ENCODE peak calls at places on chromosomes 1 and 21, in four cellular contexts. R, X, G and T are unnamed samples.

GRCh38 chr21:20270365-20271055 is 727.7 kb upstream of the NCAM2 start:
- DNase-seq in R (no peak), X (no peak), G (no peak), T (no peak)

GRCh38 chr1:117821782-117822447 is 107.5 kb downstream of the GDAP2 start:
- DNase-seq in R (peak), X (peak), G (peak), T (no peak)

GRCh38 chr1:211925016-211925415 is 94.5 kb upstream of the LPGAT1 start:
- DNase-seq in R (no peak), X (no peak), G (no peak), T (no peak)

GRCh38 chr21:30104246-30104645 is 62.4 kb downstream of the CLDN17 start:
- DNase-seq in R (no peak), X (no peak), G (no peak), T (no peak)

GRCh38 chr1:145777357-145778145 is 46.3 kb downstream of the RNF115 start:
- DNase-seq in R (no peak), X (no peak), G (peak), T (no peak)

GRCh38 chr1:193104496-193104905 is 713 bp downstream of the GLRX2 start:
- DNase-seq in R (peak), X (no peak), G (no peak), T (no peak)

GRCh38 chr1:31593136-31593665 is 16.9 kb downstream of the TINAGL1 start:
- DNase-seq in R (no peak), X (no peak), G (no peak), T (no peak)

GRCh38 chr1:15849775-15850449 is 2.4 kb downstream of the SPEN start:
- DNase-seq in R (peak), X (no peak), G (peak), T (no peak)

GRCh38 chr1:181119076-181119989 is 30.8 kb downstream of the IER5 start:
- DNase-seq in R (peak), X (no peak), G (no peak), T (no peak)

GRCh38 chr1:51734899-51735745 is 118.2 kb downstream of the OSBPL9 start:
- DNase-seq in R (no peak), X (no peak), G (peak), T (no peak)

GRCh38 chr1:17831619-17832018 is 76.5 kb downstream of the ACTL8 start:
- DNase-seq in R (no peak), X (no peak), G (peak), T (no peak)

GRCh38 chr1:185368313-185368712 is 51.3 kb upstream of the IVNS1ABP start:
- DNase-seq in R (no peak), X (no peak), G (no peak), T (no peak)

GRCh38 chr1:205507896-205508714 is 3.6 kb downstream of the CDK18 start:
- DNase-seq in R (no peak), X (no peak), G (no peak), T (no peak)

GRCh38 chr1:7584643-7585042 is 186.5 kb upstream of the VAMP3 start:
- DNase-seq in R (no peak), X (no peak), G (no peak), T (no peak)

GRCh38 chr1:156112276-156113137 is 2.0 kb upstream of the LMNA start:
- DNase-seq in R (no peak), X (no peak), G (no peak), T (no peak)

GRCh38 chr1:89602871-89603404 is 30.0 kb upstream of the LRRC8C start:
- DNase-seq in R (no peak), X (no peak), G (no peak), T (no peak)

GRCh38 chr1:44289530-44289929 is 65.5 kb downstream of the ERI3 start:
- DNase-seq in R (no peak), X (no peak), G (no peak), T (no peak)

GRCh38 chr1:40782371-40782956 is 1.1 kb upstream of the KCNQ4 start:
- DNase-seq in R (no peak), X (no peak), G (no peak), T (no peak)
- TF ChIP-seq CTCF in R (no peak), X (no peak), G (no peak), T (no peak)

DNA sequence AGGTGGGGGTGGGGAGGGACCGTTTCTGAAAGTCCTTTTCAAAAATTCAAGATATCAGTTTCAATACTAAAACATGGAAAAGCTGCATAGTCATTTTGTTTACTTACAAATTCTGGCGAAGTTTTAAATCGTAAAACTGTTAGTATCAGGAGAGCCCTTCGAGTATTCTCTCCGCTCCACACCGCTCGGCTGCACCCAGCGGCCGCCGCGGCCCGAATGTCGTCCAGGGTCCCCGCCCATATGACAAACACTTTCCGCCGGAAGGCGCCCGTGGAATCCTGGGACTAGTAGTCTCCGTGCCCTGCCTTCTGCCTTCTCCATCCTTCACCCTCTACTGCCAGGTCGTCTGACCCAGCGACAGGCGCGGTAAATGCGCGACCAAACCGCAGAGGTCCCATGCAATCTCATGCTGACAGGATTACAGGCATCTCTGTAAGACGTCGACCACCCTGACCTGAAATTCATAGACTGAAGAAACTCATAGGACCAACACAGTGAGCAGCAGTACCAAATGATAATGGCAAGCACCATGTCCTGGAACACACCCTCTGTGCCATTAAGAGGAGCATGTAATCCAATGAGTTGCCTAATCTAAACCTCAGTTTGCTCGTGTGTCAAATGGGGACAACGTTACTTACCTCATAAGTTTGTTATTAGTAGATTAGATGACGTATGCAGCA is at the start of gene TOR1AIP2:
- DNase-seq in R (peak), X (peak), G (peak), T (peak)
- TF ChIP-seq CTCF in R (no peak), X (no peak), G (peak), T (no peak)

GRCh38 chr1:150970818-150971582 is 3.6 kb downstream of the CERS2 start:
- DNase-seq in R (no peak), X (no peak), G (peak), T (no peak)

GRCh38 chr1:150973258-150973825 is 1.3 kb downstream of the CERS2 start:
- DNase-seq in R (no peak), X (no peak), G (no peak), T (no peak)

GRCh38 chr1:150973826-150974579 is 632 bp downstream of the CERS2 start:
- DNase-seq in R (no peak), X (no peak), G (no peak), T (peak)

GRCh38 chr1:150972417-150972940 is 2.2 kb downstream of the CERS2 start:
- DNase-seq in R (no peak), X (no peak), G (no peak), T (no peak)

DNA sequence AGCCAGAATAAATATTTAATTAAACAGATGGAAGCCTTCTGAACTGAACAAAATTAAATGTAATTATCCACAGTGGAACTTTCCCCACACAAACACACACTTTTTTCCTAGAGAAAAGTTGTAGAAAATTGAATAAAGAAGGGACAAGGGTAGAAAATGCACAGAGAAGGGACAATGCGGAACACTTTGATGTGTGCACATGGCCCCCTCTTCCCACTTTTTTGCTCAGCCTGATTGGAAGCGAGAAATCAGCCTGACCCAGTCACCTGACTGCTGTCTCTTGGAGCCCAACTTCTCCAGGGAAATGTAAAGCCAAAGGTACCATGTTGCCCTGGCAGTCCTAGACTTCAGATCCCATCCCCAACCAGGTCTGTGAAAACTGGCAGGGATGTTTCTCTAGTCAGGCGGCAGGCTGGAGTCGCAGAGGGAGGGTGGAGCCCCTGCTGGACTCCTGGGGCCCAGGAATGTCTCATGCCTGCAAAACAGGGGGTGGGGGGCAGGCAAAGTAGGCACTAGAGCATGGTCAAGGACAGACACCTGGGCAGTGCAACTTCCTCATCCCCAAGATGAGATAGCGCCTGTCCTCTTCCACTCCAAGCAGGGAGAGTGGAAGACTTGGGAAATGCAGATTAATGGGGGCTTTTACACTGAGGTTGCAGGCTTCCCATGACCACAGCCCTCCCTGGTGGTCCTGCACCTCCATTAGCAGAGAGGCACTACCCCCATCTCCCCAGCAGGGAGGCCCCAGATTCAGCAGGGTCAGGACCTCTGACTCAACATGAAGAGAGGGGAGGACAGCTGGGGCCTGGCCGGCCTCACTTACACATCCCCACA is 2.8 kb downstream of the CERS2 start:
- DNase-seq in R (no peak), X (no peak), G (no peak), T (peak)
- TF ChIP-seq CTCF in R (no peak), X (no peak), G (peak), T (peak)

DNA sequence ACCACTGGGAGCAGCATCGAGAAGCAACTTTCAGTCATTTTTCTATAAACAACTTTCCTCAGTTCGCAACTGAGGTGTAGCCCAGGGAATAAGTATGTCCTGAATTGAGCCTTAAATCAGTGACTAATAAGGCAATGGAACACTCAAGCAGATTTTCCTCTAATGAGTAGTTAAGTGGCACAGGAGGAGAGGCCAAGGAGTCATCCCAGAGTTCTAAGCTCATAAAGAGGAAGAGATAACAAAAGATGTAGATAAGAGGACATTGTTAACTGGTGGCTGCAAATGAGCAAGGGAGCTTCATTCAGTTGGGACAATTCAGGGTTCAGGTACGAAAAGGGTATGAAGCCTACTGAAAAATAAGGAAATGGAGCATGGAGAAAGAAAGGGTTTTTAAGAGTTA is 64.5 kb downstream of the LRRC40 start:
- DNase-seq in R (no peak), X (no peak), G (peak), T (no peak)
- TF ChIP-seq CTCF in R (no peak), X (no peak), G (no peak), T (no peak)

GRCh38 chr1:234978397-234979291 is 150.0 kb downstream of the TOMM20 start:
- DNase-seq in R (peak), X (no peak), G (peak), T (no peak)
- TF ChIP-seq CTCF in R (no peak), X (no peak), G (no peak), T (no peak)

GRCh38 chr1:107897428-107898339 is 67.3 kb downstream of the VAV3 start:
- DNase-seq in R (no peak), X (no peak), G (no peak), T (no peak)
- TF ChIP-seq CTCF in R (no peak), X (no peak), G (no peak), T (no peak)

DNA sequence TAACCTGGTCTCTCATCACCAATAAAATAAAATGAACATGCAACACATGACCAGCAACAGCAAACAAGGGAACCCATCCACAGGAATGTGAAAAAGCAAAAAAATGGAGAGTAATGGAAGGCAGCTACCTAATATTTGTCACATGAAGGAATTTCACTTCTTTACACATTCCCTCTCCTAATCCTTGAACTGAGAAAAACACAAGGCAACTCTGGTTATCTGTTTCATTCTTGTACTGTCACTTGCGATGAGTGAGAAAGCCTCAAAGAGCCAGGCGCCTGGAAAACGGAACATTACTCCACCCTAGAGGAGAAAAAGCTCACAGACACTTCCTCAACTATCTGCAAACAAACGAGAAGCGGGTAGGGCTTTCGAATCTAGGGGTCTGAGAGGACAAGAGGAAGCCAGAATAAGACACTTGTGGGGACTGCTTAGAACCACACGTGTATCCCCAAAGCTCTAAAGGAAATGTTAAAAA is 13.8 kb downstream of the HSF2BP start:
- DNase-seq in R (no peak), X (no peak), G (peak), T (peak)
- TF ChIP-seq CTCF in R (peak), X (peak), G (peak), T (no peak)

GRCh38 chr1:46367072-46367471 is 26.5 kb downstream of the NSUN4 start:
- DNase-seq in R (no peak), X (no peak), G (no peak), T (no peak)
- TF ChIP-seq CTCF in R (peak), X (no peak), G (no peak), T (no peak)